ENCODE peak calls at places on chromosomes 11 and 22, in ten cellular contexts. R, U, C, O, I, F, G, V, P and Q are unnamed samples.

GRCh38 chr11:79437981-79438630 is 2.7 kb downstream of the TENM4 start:
- DNase-seq in V (peak), C (no peak), G (no peak), F (no peak), R (no peak), I (no peak), O (peak), U (peak), P (no peak), Q (no peak)

GRCh38 chr22:29621761-29622526 is 18.5 kb downstream of the NF2 start:
- DNase-seq in O (no peak), P (no peak), R (no peak), U (peak), V (no peak), C (no peak), G (peak), I (no peak), F (no peak), Q (peak)

GRCh38 chr11:14894657-14895598 is 2.9 kb upstream of the CYP2R1 start:
- DNase-seq in C (no peak), U (peak), O (no peak), V (no peak), F (peak), R (no peak), G (peak), I (no peak), P (no peak), Q (no peak)

GRCh38 chr11:124482362-124483147 is 37.1 kb upstream of the OR8B8 start:
- DNase-seq in I (no peak), R (no peak), C (no peak), V (no peak), F (no peak), P (no peak), U (no peak), G (peak), O (no peak), Q (peak)

GRCh38 chr11:76244311-76245061 is 38.2 kb upstream of the WNT11 start:
- DNase-seq in O (no peak), V (no peak), U (no peak), C (no peak), F (no peak), R (no peak), I (no peak), G (no peak), P (no peak), Q (no peak)

GRCh38 chr11:3642071-3642951 is 519 bp upstream of the ART5 start:
- DNase-seq in F (no peak), R (peak), U (peak), G (peak), C (peak), O (peak), I (peak), V (no peak), P (peak), Q (peak)

GRCh38 chr22:39654959-39655579 is 84.5 kb downstream of the CACNA1I start:
- DNase-seq in P (no peak), G (no peak), F (no peak), I (no peak), O (no peak), R (peak), V (no peak), C (no peak), U (no peak), Q (no peak)

GRCh38 chr11:114511538-114511937 is 48.1 kb downstream of the NXPE1 start:
- DNase-seq in V (no peak), P (no peak), I (no peak), C (no peak), R (no peak), F (no peak), O (no peak), G (no peak), U (no peak), Q (no peak)

GRCh38 chr11:93323747-93324146 is 6.8 kb upstream of the DEUP1 start:
- DNase-seq in F (no peak), I (no peak), P (no peak), U (no peak), G (no peak), R (no peak), O (no peak), C (no peak), V (no peak), Q (no peak)

GRCh38 chr11:25596701-25597100 is 735.2 kb upstream of the ANO3 start:
- DNase-seq in C (no peak), R (no peak), I (no peak), F (no peak), G (no peak), P (no peak), U (no peak), V (no peak), O (no peak), Q (no peak)

GRCh38 chr11:67504023-67504949 is 877 bp downstream of the PITPNM1 start:
- DNase-seq in P (no peak), R (no peak), I (peak), C (no peak), F (no peak), V (no peak), U (peak), G (peak), O (peak), Q (peak)

GRCh38 chr22:38318792-38319773 is 1.9 kb upstream of the CSNK1E start:
- DNase-seq in I (no peak), O (no peak), R (peak), G (no peak), U (no peak), C (no peak), V (no peak), F (no peak), P (no peak), Q (no peak)

GRCh38 chr22:29716814-29717213 is 3.0 kb upstream of the CABP7 start:
- DNase-seq in V (no peak), R (no peak), P (no peak), U (peak), C (no peak), F (peak), I (peak), G (peak), O (peak), Q (peak)

GRCh38 chr11:110972640-110973039 is 260.4 kb upstream of the ARHGAP20 start:
- DNase-seq in R (no peak), U (peak), O (no peak), I (no peak), P (no peak), V (no peak), G (peak), F (no peak), C (no peak), Q (no peak)

GRCh38 chr11:112042161-112042960 is 17.2 kb downstream of the DLAT start:
- DNase-seq in P (no peak), F (no peak), I (no peak), C (no peak), G (peak), O (no peak), V (no peak), U (peak), R (no peak), Q (no peak)

GRCh38 chr11:35722641-35723040 is 60.1 kb downstream of the TRIM44 start:
- DNase-seq in C (no peak), O (no peak), U (no peak), F (no peak), V (no peak), I (no peak), R (no peak), P (no peak), G (no peak), Q (no peak)

GRCh38 chr22:33869946-33870345 is 50.3 kb downstream of the LARGE1 start:
- DNase-seq in F (no peak), C (no peak), G (no peak), I (no peak), U (no peak), V (no peak), R (no peak), P (no peak), O (no peak), Q (no peak)

GRCh38 chr22:28139993-28140392 is 220.9 kb upstream of the PITPNB start:
- DNase-seq in U (peak), O (no peak), V (no peak), I (no peak), G (peak), F (no peak), P (no peak), C (no peak), R (no peak), Q (peak)

GRCh38 chr11:44049832-44050231 is 2.1 kb downstream of the ACCSL start:
- DNase-seq in G (no peak), R (no peak), P (no peak), O (no peak), V (no peak), I (no peak), F (no peak), C (no peak), U (no peak), Q (no peak)

GRCh38 chr22:42073568-42074152 is 388 bp upstream of the PHETA2 start:
- DNase-seq in P (no peak), C (no peak), U (no peak), F (no peak), I (no peak), O (peak), G (no peak), V (no peak), R (no peak), Q (no peak)

GRCh38 chr22:41907436-41908401 is 7.2 kb downstream of the SHISA8 start:
- DNase-seq in R (no peak), F (no peak), G (no peak), C (no peak), O (no peak), U (no peak), V (no peak), P (no peak), I (no peak), Q (no peak)

GRCh38 chr11:119594639-119595249 is 134.3 kb downstream of the NECTIN1 start:
- DNase-seq in O (no peak), U (peak), G (peak), P (no peak), F (no peak), R (no peak), V (no peak), C (no peak), I (no peak), Q (peak)

GRCh38 chr11:11701070-11701469 is 79.3 kb upstream of the GALNT18 start:
- DNase-seq in O (no peak), C (no peak), I (no peak), R (no peak), V (no peak), G (peak), U (peak), F (no peak), P (no peak), Q (peak)

GRCh38 chr11:115928811-115929210 is 424.6 kb upstream of the CADM1 start:
- DNase-seq in C (no peak), I (no peak), U (no peak), G (no peak), F (no peak), O (no peak), R (no peak), P (no peak), V (no peak), Q (no peak)

GRCh38 chr22:19599004-19599403 is 74.8 kb upstream of the CLDN5 start:
- DNase-seq in P (no peak), U (no peak), I (no peak), G (no peak), O (no peak), F (no peak), C (no peak), R (no peak), V (no peak), Q (no peak)

GRCh38 chr11:120404495-120404894 is 68.3 kb downstream of the ARHGEF12 start:
- DNase-seq in G (peak), F (no peak), I (no peak), U (no peak), V (no peak), R (no peak), C (no peak), P (no peak), O (no peak), Q (no peak)

GRCh38 chr11:70567680-70568503 is 169.6 kb downstream of the CTTN start:
- DNase-seq in O (no peak), V (no peak), R (peak), U (peak), G (peak), C (peak), I (no peak), P (no peak), F (no peak), Q (peak)

GRCh38 chr22:25779426-25779825 is 37.4 kb downstream of the MYO18B start:
- DNase-seq in F (no peak), V (no peak), R (no peak), P (no peak), U (no peak), G (no peak), O (no peak), C (no peak), I (no peak), Q (no peak)